ENCODE peak calls at places on chromosomes 11 and 22, in eight cellular contexts. R is nephron progenitor cell, T is fibroblast of mammary gland, G is CD14-positive monocyte, X is body of pancreas, E is fibroblast of pulmonary artery, D is cardiac muscle cell, W is HFF-Myc. O is an unnamed sample.

GRCh38 chr11:69746780-69747742 is 28.1 kb downstream of the FGF4 start:
- DNase-seq in R (peak), T (no peak), G (no peak), X (no peak), E (no peak), D (peak), W (no peak), O (no peak)

GRCh38 chr11:76143274-76143673 is 63.0 kb downstream of the WNT11 start:
- DNase-seq in R (no peak), T (no peak), G (no peak), X (no peak), E (no peak), D (no peak), W (no peak), O (no peak)

GRCh38 chr22:41841085-41841712 is 8.3 kb downstream of the SREBF2 start:
- DNase-seq in R (no peak), T (no peak), G (no peak), X (no peak), E (no peak), D (no peak), W (no peak), O (no peak)

GRCh38 chr11:20609727-20610707 is 10.6 kb downstream of the SLC6A5 start:
- DNase-seq in R (peak), T (peak), G (no peak), X (peak), E (peak), D (peak), W (peak), O (peak)

GRCh38 chr11:69862797-69863543 is 43.8 kb upstream of the FGF3 start:
- DNase-seq in R (no peak), T (no peak), G (no peak), X (no peak), E (no peak), D (no peak), W (no peak), O (no peak)

GRCh38 chr11:94926698-94927237 is 46.6 kb downstream of the CWC15 start:
- DNase-seq in R (peak), T (peak), G (no peak), X (peak), E (peak), D (peak), W (peak), O (no peak)

GRCh38 chr11:132876301-132877071 is 655.8 kb downstream of the OPCML start:
- DNase-seq in R (no peak), T (no peak), G (no peak), X (no peak), E (no peak), D (peak), W (no peak), O (no peak)

GRCh38 chr11:64103377-64103985 is 62.4 kb downstream of the MACROD1 start:
- DNase-seq in R (no peak), T (no peak), G (no peak), X (no peak), E (no peak), D (no peak), W (no peak), O (no peak)

GRCh38 chr11:15700456-15700855 is 585.7 kb downstream of the INSC start:
- DNase-seq in R (no peak), T (no peak), G (no peak), X (no peak), E (no peak), D (no peak), W (no peak), O (no peak)

GRCh38 chr22:19962909-19963806 is 21.5 kb upstream of the TXNRD2 start:
- DNase-seq in R (no peak), T (peak), G (no peak), X (peak), E (peak), D (no peak), W (no peak), O (no peak)

GRCh38 chr11:69445131-69445470 is 36.4 kb upstream of the LINC01488 start:
- DNase-seq in R (no peak), T (no peak), G (peak), X (no peak), E (no peak), D (no peak), W (no peak), O (no peak)

GRCh38 chr11:32870676-32871075 is 21.9 kb upstream of the QSER1 start:
- DNase-seq in R (peak), T (no peak), G (no peak), X (no peak), E (peak), D (peak), W (no peak), O (peak)

GRCh38 chr11:10490032-10490397 is 35.0 kb downstream of the AMPD3 start:
- DNase-seq in R (no peak), T (no peak), G (no peak), X (no peak), E (no peak), D (no peak), W (no peak), O (no peak)

GRCh38 chr11:120431633-120432032 is 79.9 kb upstream of the GRIK4 start:
- DNase-seq in R (no peak), T (peak), G (no peak), X (no peak), E (peak), D (no peak), W (peak), O (no peak)

GRCh38 chr22:26968873-26969272 is 311.5 kb downstream of the MIAT start:
- DNase-seq in R (no peak), T (no peak), G (no peak), X (no peak), E (no peak), D (no peak), W (no peak), O (no peak)

GRCh38 chr11:108984021-108984420 is 319.2 kb downstream of the DDX10 start:
- DNase-seq in R (no peak), T (no peak), G (no peak), X (no peak), E (no peak), D (no peak), W (no peak), O (no peak)

GRCh38 chr11:108497317-108498045 is 703 bp downstream of the POGLUT3 start:
- DNase-seq in R (peak), T (peak), G (peak), X (peak), E (peak), D (peak), W (peak), O (peak)

GRCh38 chr11:9821008-9821752 is 157.3 kb downstream of the SWAP70 start:
- DNase-seq in R (no peak), T (peak), G (no peak), X (no peak), E (no peak), D (no peak), W (peak), O (no peak)

GRCh38 chr22:33451851-33452469 is 393.8 kb upstream of the SYN3 start:
- DNase-seq in R (no peak), T (no peak), G (no peak), X (no peak), E (no peak), D (peak), W (no peak), O (no peak)

GRCh38 chr11:46142561-46142960 is 21.3 kb upstream of the PHF21A start:
- DNase-seq in R (no peak), T (no peak), G (no peak), X (no peak), E (no peak), D (no peak), W (no peak), O (no peak)

GRCh38 chr11:108635106-108635505 is 29.8 kb upstream of the DDX10 start:
- DNase-seq in R (no peak), T (no peak), G (no peak), X (no peak), E (no peak), D (no peak), W (no peak), O (no peak)

GRCh38 chr11:74577624-74578396 is 14.6 kb upstream of the POLD3 start:
- DNase-seq in R (no peak), T (peak), G (no peak), X (peak), E (no peak), D (peak), W (no peak), O (no peak)

GRCh38 chr11:35135222-35135621 is 3.7 kb upstream of the CD44 start:
- DNase-seq in R (no peak), T (peak), G (no peak), X (peak), E (peak), D (no peak), W (no peak), O (no peak)

GRCh38 chr22:33139937-33140336 is 81.8 kb upstream of the SYN3 start:
- DNase-seq in R (no peak), T (no peak), G (no peak), X (no peak), E (no peak), D (no peak), W (no peak), O (no peak)

GRCh38 chr22:47654922-47655451 is 892.5 kb downstream of the TBC1D22A start:
- DNase-seq in R (no peak), T (no peak), G (no peak), X (no peak), E (no peak), D (no peak), W (no peak), O (no peak)

GRCh38 chr22:49738566-49738965 is 89.1 kb downstream of the BRD1 start:
- DNase-seq in R (no peak), T (no peak), G (no peak), X (no peak), E (no peak), D (no peak), W (no peak), O (no peak)

GRCh38 chr22:50473088-50473487 is 1.7 kb downstream of the SBF1 start:
- DNase-seq in R (no peak), T (no peak), G (no peak), X (no peak), E (no peak), D (no peak), W (no peak), O (no peak)

GRCh38 chr22:36201630-36202312 is at the start of gene APOL4:
- DNase-seq in R (no peak), T (peak), G (no peak), X (peak), E (peak), D (no peak), W (peak), O (no peak)

GRCh38 chr22:39962071-39962470 is 1.9 kb downstream of the TMA7B start:
- DNase-seq in R (no peak), T (no peak), G (no peak), X (no peak), E (no peak), D (no peak), W (no peak), O (no peak)

GRCh38 chr11:69474736-69475135 is 6.7 kb upstream of the LINC01488 start:
- DNase-seq in R (no peak), T (no peak), G (no peak), X (no peak), E (no peak), D (no peak), W (no peak), O (no peak)

GRCh38 chr11:57571631-57572030 is 4.2 kb upstream of the UBE2L6 start:
- DNase-seq in R (no peak), T (no peak), G (no peak), X (no peak), E (no peak), D (no peak), W (no peak), O (no peak)

GRCh38 chr11:67111261-67111660 is 7.8 kb upstream of the KDM2A start:
- DNase-seq in R (no peak), T (peak), G (no peak), X (no peak), E (no peak), D (no peak), W (no peak), O (no peak)

GRCh38 chr22:33829549-33830280 is 90.6 kb downstream of the LARGE1 start:
- DNase-seq in R (no peak), T (no peak), G (no peak), X (no peak), E (no peak), D (no peak), W (no peak), O (no peak)

DNA sequence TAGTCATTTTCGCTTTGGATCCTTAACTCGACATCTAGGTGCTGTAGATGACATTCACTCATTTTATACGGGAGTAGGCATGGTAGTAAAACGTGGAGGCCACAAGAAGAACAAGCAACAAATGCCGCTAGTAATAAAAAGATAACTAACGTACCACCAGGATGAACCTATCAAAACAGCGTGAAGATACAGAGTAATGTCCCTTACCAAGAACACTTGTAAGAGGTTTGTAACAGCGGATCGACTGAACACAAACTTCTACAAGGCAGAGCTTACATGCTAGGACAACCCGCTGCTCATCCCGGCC is 744 bp downstream of the CHORDC1 start:
- DNase-seq in R (no peak), T (no peak), G (no peak), X (no peak), E (no peak), D (no peak), W (no peak), O (no peak)
- TF ChIP-seq CTCF in R (no peak), T (no peak), G (no peak), X (no peak), E (no peak), D (no peak), W (no peak), O (no peak)

GRCh38 chr22:23313791-23314567 is 133.7 kb downstream of the BCR start:
- DNase-seq in R (no peak), T (no peak), G (no peak), X (no peak), E (no peak), D (no peak), W (no peak), O (no peak)

GRCh38 chr22:23315341-23315917 is 135.1 kb downstream of the BCR start:
- DNase-seq in R (peak), T (peak), G (no peak), X (peak), E (peak), D (peak), W (peak), O (peak)
- TF ChIP-seq CTCF in R (peak), T (peak), G (no peak), X (peak), E (peak), D (peak), W (peak), O (peak)

GRCh38 chr22:17832665-17833064 is 58.4 kb upstream of the BID start:
- DNase-seq in R (no peak), T (no peak), G (no peak), X (no peak), E (no peak), D (no peak), W (no peak), O (no peak)

GRCh38 chr22:17841836-17842235 is 67.6 kb upstream of the BID start:
- DNase-seq in R (no peak), T (no peak), G (no peak), X (no peak), E (no peak), D (no peak), W (no peak), O (no peak)

GRCh38 chr22:17835256-17835655 is 61.0 kb upstream of the BID start:
- DNase-seq in R (no peak), T (no peak), G (no peak), X (no peak), E (no peak), D (no peak), W (no peak), O (no peak)

GRCh38 chr22:17838180-17838865 is 64.1 kb upstream of the BID start:
- DNase-seq in R (no peak), T (no peak), G (no peak), X (no peak), E (no peak), D (no peak), W (no peak), O (no peak)

GRCh38 chr22:17836977-17837742 is 62.9 kb upstream of the BID start:
- DNase-seq in R (no peak), T (no peak), G (no peak), X (peak), E (no peak), D (no peak), W (no peak), O (no peak)
- TF ChIP-seq CTCF in R (no peak), T (no peak), G (no peak), X (peak), E (no peak), D (no peak), W (no peak), O (no peak)

DNA sequence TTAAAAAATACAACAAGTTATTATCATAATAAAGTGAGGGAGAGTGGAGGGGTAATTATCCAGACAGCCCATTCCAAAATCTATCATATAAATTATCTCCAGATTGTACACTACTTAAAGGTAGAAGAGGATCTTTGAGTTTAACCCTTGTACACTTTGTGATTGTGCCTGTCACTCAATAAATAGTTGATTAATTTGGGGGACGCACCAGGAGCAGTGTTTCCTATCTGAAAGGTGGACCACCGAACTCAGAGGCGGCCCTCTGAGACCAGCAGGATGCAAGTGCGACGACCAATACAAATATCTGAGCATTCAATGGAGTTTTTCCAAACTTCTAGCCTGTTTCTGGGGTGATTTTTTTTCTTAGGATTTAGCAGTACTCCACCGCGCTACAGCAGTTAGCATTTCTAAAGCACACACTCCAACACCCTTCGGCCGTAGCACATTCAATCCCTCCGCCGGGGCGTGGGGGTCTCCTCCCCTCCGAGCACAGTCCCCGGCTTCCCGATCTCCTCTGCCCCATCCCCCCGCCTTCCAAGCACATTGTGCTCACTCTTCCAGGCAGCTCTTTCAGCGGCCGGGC is 1.0 kb upstream of the CECR2 start:
- DNase-seq in R (peak), T (no peak), G (no peak), X (no peak), E (no peak), D (no peak), W (no peak), O (no peak)
- TF ChIP-seq CTCF in R (no peak), T (no peak), G (no peak), X (no peak), E (no peak), D (no peak), W (no peak), O (no peak)

GRCh38 chr11:124865902-124866851 is 945 bp downstream of the ROBO3 start:
- DNase-seq in R (peak), T (no peak), G (no peak), X (no peak), E (peak), D (peak), W (no peak), O (peak)
- TF ChIP-seq CTCF in R (peak), T (peak), G (peak), X (peak), E (peak), D (peak), W (peak), O (peak)

DNA sequence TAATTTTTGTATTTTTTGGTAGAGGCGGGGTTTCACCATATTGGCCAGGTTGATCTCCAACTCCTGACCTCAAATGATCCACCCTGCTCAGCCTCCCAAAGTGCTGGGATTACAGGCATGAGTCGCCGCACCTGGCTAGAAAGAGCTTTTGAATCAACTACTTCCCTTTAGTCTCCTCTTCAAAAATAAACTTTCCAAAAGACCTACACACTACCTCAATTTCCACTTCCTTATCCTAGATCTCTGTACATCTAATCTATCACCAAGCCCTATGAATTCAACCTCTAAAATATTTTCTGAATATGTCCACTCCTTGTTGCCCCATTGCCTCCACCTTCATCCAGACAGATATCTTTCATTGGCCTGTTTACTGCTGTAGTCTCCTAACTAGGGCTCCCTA is 13.1 kb upstream of the DDX6 start:
- DNase-seq in R (no peak), T (no peak), G (no peak), X (no peak), E (no peak), D (no peak), W (no peak), O (no peak)
- TF ChIP-seq CTCF in R (no peak), T (no peak), G (no peak), X (no peak), E (no peak), D (no peak), W (no peak), O (no peak)

O was measured in natural killer cell.